ENCODE peak calls at places on chromosome 18, in nine cellular contexts. K, A, M, W, G, F, Z, C and I are unnamed samples.

GRCh38 chr18:62505669-62506494 is 16.9 kb upstream of the ZCCHC2 start:
- DNase-seq in K (peak; percentile 36), A (no peak), M (no peak), W (no peak), G (no peak), F (no peak), Z (no peak), C (no peak), I (no peak)

GRCh38 chr18:55232506-55232905 is 273.2 kb upstream of the CCDC68 start:
- DNase-seq in K (no peak), A (no peak), M (no peak), W (no peak), G (no peak), F (no peak), Z (no peak), C (no peak), I (no peak)

GRCh38 chr18:7616661-7617060 is 49.5 kb downstream of the PTPRM start:
- DNase-seq in K (no peak), A (no peak), M (no peak), W (no peak), G (no peak), F (no peak), Z (no peak), C (no peak), I (peak; percentile 54)

GRCh38 chr18:59357928-59358327 is 1.1 kb downstream of the LMAN1 start:
- DNase-seq in K (no peak), A (no peak), M (no peak), W (peak; percentile 39), G (no peak), F (no peak), Z (peak; percentile 61), C (no peak), I (no peak)

GRCh38 chr18:24231773-24232735 is 93.2 kb downstream of the CABYR start:
- DNase-seq in K (no peak), A (no peak), M (no peak), W (no peak), G (no peak), F (no peak), Z (no peak), C (no peak), I (no peak)

GRCh38 chr18:13235981-13236380 is 17.4 kb downstream of the LDLRAD4 start:
- DNase-seq in K (no peak), A (peak; percentile 82), M (no peak), W (no peak), G (no peak), F (peak; percentile 83), Z (no peak), C (peak; percentile 57), I (peak; percentile 87)

GRCh38 chr18:49520661-49521145 is 33.7 kb upstream of the C18orf32 start:
- DNase-seq in K (no peak), A (no peak), M (no peak), W (peak; percentile 68), G (no peak), F (no peak), Z (no peak), C (no peak), I (no peak)

GRCh38 chr18:67662996-67663395 is 146.5 kb upstream of the DSEL start:
- DNase-seq in K (no peak), A (no peak), M (no peak), W (no peak), G (no peak), F (no peak), Z (no peak), C (no peak), I (no peak)

GRCh38 chr18:38611036-38611964 is 1045.7 kb upstream of the CELF4 start:
- DNase-seq in K (peak; percentile 37), A (no peak), M (no peak), W (no peak), G (no peak), F (no peak), Z (no peak), C (no peak), I (no peak)

GRCh38 chr18:22552899-22553460 is 135.3 kb upstream of the CTAGE1 start:
- DNase-seq in K (no peak), A (no peak), M (no peak), W (no peak), G (no peak), F (no peak), Z (no peak), C (no peak), I (no peak)

GRCh38 chr18:22550366-22550765 is 132.7 kb upstream of the CTAGE1 start:
- DNase-seq in K (no peak), A (no peak), M (no peak), W (no peak), G (no peak), F (no peak), Z (no peak), C (no peak), I (no peak)

GRCh38 chr18:22550861-22551260 is 133.1 kb upstream of the CTAGE1 start:
- DNase-seq in K (no peak), A (no peak), M (no peak), W (no peak), G (no peak), F (no peak), Z (no peak), C (no peak), I (no peak)

GRCh38 chr18:22552254-22552653 is 134.5 kb upstream of the CTAGE1 start:
- DNase-seq in K (no peak), A (no peak), M (no peak), W (peak; percentile 81), G (no peak), F (no peak), Z (no peak), C (no peak), I (no peak)

GRCh38 chr18:22551536-22552151 is 133.9 kb upstream of the CTAGE1 start:
- DNase-seq in K (no peak), A (no peak), M (no peak), W (peak; percentile 99), G (no peak), F (no peak), Z (no peak), C (no peak), I (no peak)
- H3K4me3 ChIP-seq in K (no peak overlapping the region), A (no peak overlapping the region), M (no peak overlapping the region), W (no peak overlapping the region), G (no peak overlapping the region), F (no peak overlapping the region), Z (no peak overlapping the region), C (no peak overlapping the region), I (no peak overlapping the region)

GRCh38 chr18:8627107-8627472 is 17.9 kb downstream of the RAB12 start:
- DNase-seq in K (no peak), A (no peak), M (no peak), W (no peak), G (no peak), F (no peak), Z (no peak), C (no peak), I (no peak)

GRCh38 chr18:8625693-8626092 is 16.5 kb downstream of the RAB12 start:
- DNase-seq in K (no peak), A (no peak), M (no peak), W (no peak), G (no peak), F (no peak), Z (no peak), C (no peak), I (no peak)

GRCh38 chr18:8620845-8621244 is 11.6 kb downstream of the RAB12 start:
- DNase-seq in K (no peak), A (no peak), M (no peak), W (no peak), G (no peak), F (no peak), Z (no peak), C (no peak), I (no peak)

GRCh38 chr18:8626414-8627106 is 17.3 kb downstream of the RAB12 start:
- DNase-seq in K (no peak), A (no peak), M (no peak), W (no peak), G (no peak), F (no peak), Z (no peak), C (no peak), I (no peak)

GRCh38 chr18:8623549-8624106 is 14.4 kb downstream of the RAB12 start:
- DNase-seq in K (no peak), A (no peak), M (no peak), W (no peak), G (no peak), F (no peak), Z (no peak), C (peak; percentile 70), I (no peak)
- H3K4me3 ChIP-seq in K (no peak overlapping the region), A (peak overlapping the region; percentile 2), M (no peak overlapping the region), W (no peak overlapping the region), G (peak overlapping the region; percentile 25), F (no peak overlapping the region), Z (no peak overlapping the region), C (no peak overlapping the region), I (peak overlapping the region; percentile 10)

GRCh38 chr18:51726614-51727013 is 529.1 kb upstream of the MEX3C start:
- DNase-seq in K (no peak), A (no peak), M (peak; percentile 6), W (no peak), G (no peak), F (no peak), Z (no peak), C (no peak), I (no peak)
- H3K4me3 ChIP-seq in K (no peak overlapping the region), A (no peak overlapping the region), M (no peak overlapping the region), W (no peak overlapping the region), G (no peak overlapping the region), F (no peak overlapping the region), Z (no peak overlapping the region), C (no peak overlapping the region), I (no peak overlapping the region)

GRCh38 chr18:76979906-76980305 is 152.7 kb downstream of the MBP start:
- DNase-seq in K (no peak), A (peak; percentile 38), M (no peak), W (no peak), G (no peak), F (peak; percentile 38), Z (no peak), C (no peak), I (no peak)
- H3K4me3 ChIP-seq in K (no peak overlapping the region), A (no peak overlapping the region), M (no peak overlapping the region), W (no peak overlapping the region), G (no peak overlapping the region), F (no peak overlapping the region), Z (no peak overlapping the region), C (no peak overlapping the region), I (no peak overlapping the region)